ENCODE peak calls at places on chromosome 1, in five cellular contexts. A, M, O, V and X are unnamed samples.

GRCh38 chr1:199945591-199945990 is 81.9 kb upstream of the NR5A2 start:
- DNase-seq in O (no peak), V (no peak), A (no peak), M (no peak), X (no peak)

GRCh38 chr1:182783068-182783467 is 6.5 kb upstream of the NPL start:
- DNase-seq in M (no peak), V (no peak), A (no peak), O (no peak), X (no peak)

GRCh38 chr1:18603212-18603852 is 27.3 kb upstream of the PAX7 start:
- DNase-seq in M (no peak), V (no peak), A (no peak), O (no peak), X (no peak)

GRCh38 chr1:26469558-26469957 is 2.7 kb upstream of the HMGN2 start:
- DNase-seq in V (no peak), M (no peak), A (no peak), O (no peak), X (no peak)

GRCh38 chr1:197696372-197696771 is 78.9 kb downstream of the DENND1B start:
- DNase-seq in M (no peak), V (no peak), O (peak; percentile 62), A (no peak), X (no peak)

GRCh38 chr1:185514296-185514695 is 197.3 kb upstream of the IVNS1ABP start:
- DNase-seq in A (no peak), V (no peak), M (no peak), O (no peak), X (no peak)

GRCh38 chr1:169466259-169467230 is 19.2 kb downstream of the SLC19A2 start:
- DNase-seq in O (peak; percentile 17), V (no peak), A (no peak), M (peak; percentile 37), X (no peak)

GRCh38 chr1:53121319-53122172 is 20.9 kb downstream of the SLC1A7 start:
- DNase-seq in A (peak; percentile 70), O (peak; percentile 83), V (peak; percentile 23), M (peak; percentile 91), X (no peak)

GRCh38 chr1:114062646-114063045 is 83.4 kb downstream of the OLFML3 start:
- DNase-seq in M (no peak), V (no peak), A (no peak), O (no peak), X (no peak)

GRCh38 chr1:17233675-17234074 is 15.2 kb upstream of the PADI3 start:
- DNase-seq in V (peak; percentile 91), A (no peak), O (peak; percentile 91), M (peak; percentile 45), X (no peak)

GRCh38 chr1:75522389-75522788 is 88.5 kb downstream of the SLC44A5 start:
- DNase-seq in M (peak; percentile 16), A (no peak), O (peak; percentile 91), V (no peak), X (no peak)

GRCh38 chr1:58575831-58576726 is 973 bp downstream of the TACSTD2 start:
- DNase-seq in O (no peak), M (no peak), V (peak; percentile 45), A (peak; percentile 89), X (no peak)

GRCh38 chr1:154466879-154467767 is 34.9 kb upstream of the TDRD10 start:
- DNase-seq in M (no peak), A (no peak), O (no peak), V (no peak), X (no peak)

GRCh38 chr1:34618381-34618780 is 136.5 kb upstream of the GJB5 start:
- DNase-seq in V (no peak), M (no peak), A (no peak), O (no peak), X (no peak)

GRCh38 chr1:46522969-46523320 is 28.5 kb downstream of the KNCN start:
- DNase-seq in V (no peak), A (no peak), M (no peak), O (no peak), X (no peak)

GRCh38 chr1:112011231-112011630 is 21.8 kb upstream of the KCND3 start:
- DNase-seq in M (peak; percentile 32), V (no peak), O (peak; percentile 56), A (no peak), X (no peak)

GRCh38 chr1:164753521-164754077 is 194.6 kb downstream of the PBX1 start:
- DNase-seq in V (no peak), O (peak; percentile 32), A (no peak), M (no peak), X (no peak)
- H3K27ac ChIP-seq in V (peak overlapping the region; percentile 79), O (no peak overlapping the region), A (peak overlapping the region; percentile 13), M (peak overlapping the region; percentile 67), X (no peak overlapping the region)

DNA sequence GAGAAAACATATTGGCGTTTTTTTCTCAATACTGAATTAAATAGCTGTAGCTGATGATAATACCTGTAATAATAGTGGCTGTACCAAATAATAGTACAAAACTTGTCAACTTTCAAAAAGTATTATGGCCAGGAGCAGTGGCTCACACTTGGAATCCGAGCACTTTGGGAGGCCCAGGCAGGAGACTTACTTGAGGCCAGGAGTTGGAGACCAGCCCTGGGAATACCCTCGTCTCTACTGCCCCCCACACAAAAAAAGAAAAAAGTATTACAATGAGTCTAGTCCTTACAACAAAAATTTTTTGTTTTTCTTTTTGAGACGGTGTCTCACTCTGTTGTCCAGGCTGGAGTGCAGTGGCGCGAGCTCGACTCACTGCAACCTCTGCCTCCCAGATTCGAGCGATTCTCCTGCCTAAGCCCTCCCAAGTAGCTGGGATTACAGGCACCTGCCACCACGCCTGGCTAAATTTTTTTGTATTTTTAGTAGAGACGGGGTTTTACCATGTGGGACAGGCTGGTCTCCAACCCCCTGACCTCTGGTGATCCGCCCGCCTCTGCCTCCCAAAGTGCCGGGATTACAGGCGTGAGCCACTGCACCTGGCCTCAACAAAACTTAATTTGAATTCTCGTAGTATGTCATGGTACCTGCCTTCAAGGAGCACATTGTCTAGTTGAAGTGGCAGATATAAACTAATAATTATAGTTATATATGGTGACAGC is 1.4 kb downstream of the RBBP4 start:
- DNase-seq in M (no peak), A (no peak), O (no peak), V (no peak), X (no peak)
- H3K4me3 ChIP-seq in M (peak overlapping the region; percentile 76), A (no peak overlapping the region), O (peak overlapping the region; percentile 79), V (peak overlapping the region; percentile 80), X (no peak overlapping the region)

GRCh38 chr1:198833706-198834497 is 195.1 kb downstream of the PTPRC start:
- DNase-seq in V (no peak), M (no peak), A (no peak), O (no peak), X (no peak)
- H3K36me3 ChIP-seq in V (no peaks in the 10 kb centered on the region), M (no peaks in the 10 kb centered on the region), A (no peaks in the 10 kb centered on the region), O (peaks cover 4% of the 10 kb centered on the region), X (no peaks in the 10 kb centered on the region)

DNA sequence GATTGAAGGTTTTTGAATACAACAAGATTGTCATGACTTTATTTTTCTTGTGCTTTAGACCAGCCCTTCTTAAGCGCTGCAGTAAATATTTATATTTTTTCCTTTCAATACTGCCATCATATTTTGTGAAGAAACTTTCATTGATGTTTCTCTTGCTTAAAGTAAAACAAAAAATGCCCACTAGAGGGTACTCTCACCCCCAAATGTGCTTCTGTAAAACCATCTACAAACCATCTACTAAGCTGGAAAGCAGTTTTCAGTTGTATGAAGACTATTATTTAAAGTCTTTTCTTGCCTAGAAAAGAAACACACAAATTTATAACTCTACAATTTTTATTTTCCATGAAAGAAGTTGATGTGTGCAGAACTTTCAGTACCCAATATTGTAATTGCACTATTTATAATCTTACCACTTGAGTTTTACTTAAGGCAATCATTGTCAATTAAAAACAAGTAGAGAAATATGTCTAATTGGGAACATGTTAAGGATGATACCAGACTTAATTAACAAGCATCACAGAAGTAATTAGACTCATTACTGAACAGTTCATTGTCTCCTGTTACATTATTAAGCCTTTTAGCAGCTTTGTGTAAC is 10.7 kb downstream of the LEPR start:
- DNase-seq in V (no peak), M (peak; percentile 60), A (no peak), O (peak; percentile 28), X (no peak)
- H3K27ac ChIP-seq in V (peak overlapping the region; percentile 77), M (no peak overlapping the region), A (peak overlapping the region; percentile 57), O (no peak overlapping the region), X (no peak overlapping the region)

GRCh38 chr1:5516756-5517155 is 475.5 kb downstream of the NPHP4 start:
- DNase-seq in M (no peak), V (no peak), O (no peak), A (no peak), X (no peak)
- H3K4me3 ChIP-seq in M (no peak overlapping the region), V (no peak overlapping the region), O (no peak overlapping the region), A (no peak overlapping the region), X (no peak overlapping the region)

GRCh38 chr1:227140376-227140775 is 177.9 kb downstream of the CDC42BPA start:
- DNase-seq in V (no peak), O (no peak), M (no peak), A (no peak), X (no peak)
- H3K36me3 ChIP-seq in V (no peaks in the 10 kb centered on the region), O (peaks cover 6% of the 10 kb centered on the region), M (no peaks in the 10 kb centered on the region), A (no peaks in the 10 kb centered on the region), X (no peaks in the 10 kb centered on the region)

GRCh38 chr1:14780271-14780670 is 181.8 kb downstream of the KAZN start:
- DNase-seq in O (no peak), M (no peak), V (no peak), A (no peak), X (no peak)

GRCh38 chr1:14781811-14782210 is 183.3 kb downstream of the KAZN start:
- DNase-seq in A (no peak), V (no peak), M (no peak), O (no peak), X (no peak)

GRCh38 chr1:14783592-14783886 is 185.1 kb downstream of the KAZN start:
- DNase-seq in M (no peak), A (no peak), O (no peak), V (no peak), X (no peak)

GRCh38 chr1:14784790-14785773 is 186.6 kb downstream of the KAZN start:
- DNase-seq in O (no peak), V (no peak), M (no peak), A (no peak), X (no peak)

DNA sequence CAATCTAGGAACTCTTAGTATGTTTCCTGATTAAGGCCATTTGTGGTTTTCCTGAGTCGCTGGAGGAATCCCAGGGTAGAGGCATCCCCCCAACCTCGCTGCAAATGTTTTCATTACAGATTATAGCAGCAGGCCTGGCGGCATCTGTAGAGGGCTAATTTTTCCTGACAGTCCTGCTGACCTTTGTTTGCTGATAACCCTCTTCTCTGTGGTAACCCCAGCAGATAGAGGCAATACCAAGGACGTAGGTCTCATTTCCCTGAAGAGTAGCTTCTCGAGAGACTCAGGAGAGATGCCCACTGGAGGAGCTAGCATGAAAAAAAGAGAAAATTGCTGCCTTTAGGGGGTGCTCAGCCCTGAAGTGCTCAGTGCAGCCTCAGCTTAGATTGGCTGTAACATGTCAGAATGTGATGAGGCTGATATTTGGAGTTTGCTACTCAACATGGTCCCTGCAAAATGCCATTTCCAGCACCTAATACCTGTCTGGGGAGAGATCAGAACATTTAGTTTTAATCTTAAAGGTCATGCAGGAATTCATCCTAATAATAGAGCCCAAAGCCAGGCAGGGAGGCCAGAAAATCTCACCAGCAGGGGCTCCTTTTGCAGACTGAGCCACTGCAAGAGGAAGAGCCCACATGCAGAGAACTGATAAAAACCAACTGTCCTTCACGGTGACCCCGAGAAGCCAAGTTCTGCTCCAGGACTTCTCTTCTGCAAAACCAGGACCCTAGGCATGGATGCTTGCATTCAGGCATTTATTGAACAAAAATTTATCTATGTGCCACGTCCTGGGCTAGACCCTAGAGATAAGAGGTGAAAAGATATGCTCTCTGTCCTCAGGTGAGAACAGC is 184.5 kb downstream of the KAZN start:
- DNase-seq in M (no peak), A (no peak), V (no peak), O (no peak), X (no peak)
- H3K27ac ChIP-seq in M (no peak overlapping the region), A (no peak overlapping the region), V (no peak overlapping the region), O (no peak overlapping the region), X (no peak overlapping the region)